ENCODE peak calls at places on chromosomes 3 and 15, in seven cellular contexts. J is keratinocyte; S is aorta; C is activated CD4-positive, alpha-beta memory T cell treated with anti-CD3 and anti-CD28 coated beads for 36 hours; R is H9; W is mesothelial cell of epicardium; X is fibroblast of mammary gland. F is an unnamed sample.

GRCh38 chr15:75554717-75555116 is 24.4 kb downstream of the PTPN9 start:
- DNase-seq in J (no peak), S (no peak), C (no peak), R (no peak), W (no peak), X (peak; percentile 85), F (peak; percentile 27)

GRCh38 chr3:67765575-67765974 is 111.2 kb upstream of the SUCLG2 start:
- DNase-seq in J (no peak), S (no peak), C (no peak), R (no peak), W (no peak), X (no peak), F (peak; percentile 4)

GRCh38 chr3:13617981-13618380 is 69.1 kb downstream of the FBLN2 start:
- DNase-seq in J (no peak), S (peak; percentile 35), C (no peak), R (no peak), W (no peak), X (no peak), F (no peak)

GRCh38 chr3:194057570-194058188 is 78.3 kb upstream of the HES1 start:
- DNase-seq in J (no peak), S (no peak), C (no peak), R (no peak), W (no peak), X (no peak), F (no peak)

GRCh38 chr3:54356299-54357037 is 234.1 kb downstream of the CACNA2D3 start:
- DNase-seq in J (no peak), S (peak; percentile 56), C (no peak), R (no peak), W (no peak), X (peak; percentile 2), F (peak; percentile 87)

GRCh38 chr3:169203631-169204550 is 459.6 kb downstream of the MECOM start:
- DNase-seq in J (no peak), S (no peak), C (no peak), R (no peak), W (no peak), X (no peak), F (no peak)

GRCh38 chr3:45992133-45992729 is 3.4 kb downstream of the FYCO1 start:
- DNase-seq in J (no peak), S (peak; percentile 72), C (no peak), R (peak; percentile 66), W (no peak), X (no peak), F (no peak)

GRCh38 chr3:121718205-121718846 is 31.2 kb downstream of the GOLGB1 start:
- DNase-seq in J (no peak), S (no peak), C (no peak), R (no peak), W (no peak), X (no peak), F (no peak)

GRCh38 chr3:143035466-143036214 is 34.3 kb downstream of the U2SURP start:
- DNase-seq in J (no peak), S (no peak), C (no peak), R (no peak), W (no peak), X (peak; percentile 57), F (peak; percentile 34)

GRCh38 chr15:38220874-38221273 is 31.8 kb upstream of the SPRED1 start:
- DNase-seq in J (no peak), S (no peak), C (no peak), R (no peak), W (no peak), X (no peak), F (no peak)

GRCh38 chr3:118144919-118145318 is 889.7 kb downstream of the IGSF11 start:
- DNase-seq in J (no peak), S (no peak), C (no peak), R (no peak), W (no peak), X (no peak), F (no peak)

GRCh38 chr3:168024537-168024941 is 71.2 kb downstream of the GOLIM4 start:
- DNase-seq in J (no peak), S (no peak), C (peak; percentile 24), R (no peak), W (no peak), X (peak; percentile 98), F (peak; percentile 68)

GRCh38 chr3:189947068-189947467 is 173.6 kb downstream of the P3H2 start:
- DNase-seq in J (no peak), S (no peak), C (no peak), R (no peak), W (no peak), X (no peak), F (no peak)

GRCh38 chr3:195554458-195554857 is 11.3 kb upstream of the PPP1R2 start:
- DNase-seq in J (no peak), S (no peak), C (no peak), R (no peak), W (no peak), X (no peak), F (no peak)

GRCh38 chr15:68382286-68383007 is 49.5 kb downstream of the ITGA11 start:
- DNase-seq in J (no peak), S (no peak), C (peak; percentile 3), R (no peak), W (no peak), X (no peak), F (no peak)

GRCh38 chr15:59303641-59304433 is 68.8 kb downstream of the MYO1E start:
- DNase-seq in J (no peak), S (no peak), C (no peak), R (no peak), W (no peak), X (peak; percentile 80), F (peak; percentile 74)

GRCh38 chr3:71551286-71551919 is 32.1 kb downstream of the FOXP1 start:
- DNase-seq in J (no peak), S (no peak), C (no peak), R (no peak), W (no peak), X (peak; percentile 23), F (peak; percentile 33)

GRCh38 chr3:24802614-24803013 is 308.0 kb upstream of the THRB start:
- DNase-seq in J (no peak), S (no peak), C (no peak), R (no peak), W (no peak), X (no peak), F (no peak)

GRCh38 chr15:97521390-97521789 is 439.1 kb upstream of the ARRDC4 start:
- DNase-seq in J (no peak), S (no peak), C (no peak), R (no peak), W (no peak), X (no peak), F (no peak)

GRCh38 chr15:36004891-36005508 is 459.0 kb upstream of the DPH6 start:
- DNase-seq in J (no peak), S (no peak), C (no peak), R (no peak), W (no peak), X (no peak), F (no peak)

GRCh38 chr3:134646086-134646485 is 4.7 kb downstream of the KY start:
- DNase-seq in J (no peak), S (no peak), C (no peak), R (peak; percentile 3), W (no peak), X (no peak), F (no peak)

GRCh38 chr3:42166662-42167300 is 75.6 kb downstream of the TRAK1 start:
- DNase-seq in J (no peak), S (no peak), C (no peak), R (no peak), W (no peak), X (no peak), F (no peak)

GRCh38 chr15:55499158-55499557 is 8.9 kb downstream of the DNAAF4 start:
- DNase-seq in J (no peak), S (no peak), C (no peak), R (no peak), W (no peak), X (no peak), F (no peak)

GRCh38 chr15:77507151-77507847 is 86.6 kb downstream of the HMG20A start:
- DNase-seq in J (peak; percentile 26), S (peak; percentile 70), C (no peak), R (no peak), W (no peak), X (peak; percentile 60), F (peak; percentile 63)

GRCh38 chr3:122184591-122184929 is 1.1 kb downstream of the CASR start:
- DNase-seq in J (no peak), S (no peak), C (no peak), R (no peak), W (no peak), X (no peak), F (no peak)

GRCh38 chr3:126895178-126896066 is 87.5 kb upstream of the PLXNA1 start:
- DNase-seq in J (no peak), S (peak; percentile 65), C (no peak), R (no peak), W (no peak), X (peak; percentile 20), F (peak; percentile 97)

GRCh38 chr3:129448187-129448895 is 8.3 kb downstream of the IFT122 start:
- DNase-seq in J (no peak), S (no peak), C (no peak), R (peak; percentile 41), W (no peak), X (no peak), F (no peak)

GRCh38 chr15:43274136-43274535 is 7.4 kb upstream of the TGM5 start:
- DNase-seq in J (no peak), S (no peak), C (no peak), R (no peak), W (no peak), X (no peak), F (peak; percentile 64)

GRCh38 chr15:41648770-41649169 is 11.4 kb upstream of the MGA start:
- DNase-seq in J (no peak), S (no peak), C (no peak), R (no peak), W (no peak), X (peak; percentile 81), F (no peak)

GRCh38 chr3:190585771-190586630 is 72.1 kb downstream of the IL1RAP start:
- DNase-seq in J (peak; percentile 83), S (no peak), C (peak; percentile 83), R (peak; percentile 58), W (no peak), X (peak; percentile 98), F (peak; percentile 97)

GRCh38 chr3:158761350-158761749 is 29.1 kb upstream of the RARRES1 start:
- DNase-seq in J (no peak), S (no peak), C (no peak), R (no peak), W (no peak), X (no peak), F (no peak)

GRCh38 chr3:187919018-187919417 is 173.8 kb upstream of the BCL6 start:
- DNase-seq in J (no peak), S (no peak), C (peak; percentile 75), R (no peak), W (no peak), X (no peak), F (no peak)